ENCODE peak calls at places on chromosomes 6 and 20, in four cellular contexts. One of them, this sample, is unnamed.

GRCh38 chr6:11294263-11294662 is 61.8 kb upstream of the NEDD9 start:
- DNase-seq in MM.1S: no peak
- DNase-seq in ovary: no peak
- DNase-seq in HepG2: no peak
- DNase-seq in this sample: no peak

GRCh38 chr6:168061269-168062210 is 17.5 kb downstream of the FRMD1 start:
- DNase-seq in MM.1S: no peak
- DNase-seq in HepG2: no peak
- DNase-seq in ovary: no peak
- DNase-seq in this sample: no peak

GRCh38 chr6:36662827-36663256 is 15.7 kb upstream of the CDKN1A start:
- DNase-seq in ovary: no peak
- DNase-seq in MM.1S: peak; percentile 47
- DNase-seq in HepG2: peak; percentile 68
- DNase-seq in this sample: no peak

GRCh38 chr20:46681032-46681854 is 8.0 kb downstream of the TP53RK start:
- DNase-seq in HepG2: peak; percentile 82
- DNase-seq in ovary: peak; percentile 46
- DNase-seq in MM.1S: peak; percentile 74
- DNase-seq in this sample: no peak

GRCh38 chr20:17490501-17490900 is 40.7 kb downstream of the BFSP1 start:
- DNase-seq in HepG2: no peak
- DNase-seq in MM.1S: no peak
- DNase-seq in ovary: no peak
- DNase-seq in this sample: no peak

GRCh38 chr20:46984391-46984790 is 89.7 kb downstream of the EYA2 start:
- DNase-seq in HepG2: no peak
- DNase-seq in ovary: no peak
- DNase-seq in MM.1S: no peak
- DNase-seq in this sample: no peak

GRCh38 chr20:24718696-24719095 is 230.4 kb upstream of the CST7 start:
- DNase-seq in HepG2: no peak
- DNase-seq in MM.1S: peak; percentile 55
- DNase-seq in ovary: no peak
- DNase-seq in this sample: no peak

GRCh38 chr6:46491201-46491788 is at the start of gene RCAN2:
- DNase-seq in ovary: peak; percentile 72
- DNase-seq in MM.1S: peak; percentile 68
- DNase-seq in HepG2: peak; percentile 27
- DNase-seq in this sample: no peak

GRCh38 chr6:142984386-142984785 is 39.4 kb upstream of the HIVEP2 start:
- DNase-seq in ovary: no peak
- DNase-seq in HepG2: no peak
- DNase-seq in MM.1S: no peak
- DNase-seq in this sample: no peak

GRCh38 chr6:165729307-165729936 is 66.4 kb upstream of the PDE10A start:
- DNase-seq in HepG2: peak; percentile 13
- DNase-seq in MM.1S: peak; percentile 10
- DNase-seq in ovary: no peak
- DNase-seq in this sample: no peak

GRCh38 chr6:39887692-39888450 is 46.4 kb downstream of the MOCS1 start:
- DNase-seq in ovary: peak; percentile 77
- DNase-seq in MM.1S: no peak
- DNase-seq in HepG2: peak; percentile 85
- DNase-seq in this sample: peak; percentile 64

GRCh38 chr6:79737172-79737571 is 106.0 kb downstream of the SH3BGRL2 start:
- DNase-seq in ovary: no peak
- DNase-seq in HepG2: no peak
- DNase-seq in MM.1S: no peak
- DNase-seq in this sample: no peak

GRCh38 chr6:152575621-152576150 is 61.5 kb downstream of the SYNE1 start:
- DNase-seq in ovary: no peak
- DNase-seq in MM.1S: no peak
- DNase-seq in HepG2: no peak
- DNase-seq in this sample: peak; percentile 34

GRCh38 chr6:141117869-141118268 is 1014.9 kb upstream of the GJE1 start:
- DNase-seq in HepG2: no peak
- DNase-seq in MM.1S: no peak
- DNase-seq in ovary: no peak
- DNase-seq in this sample: no peak

GRCh38 chr6:128635219-128635618 is 114.8 kb upstream of the PTPRK start:
- DNase-seq in MM.1S: no peak
- DNase-seq in HepG2: no peak
- DNase-seq in ovary: no peak
- DNase-seq in this sample: no peak

GRCh38 chr20:3092611-3093379 is 8.3 kb upstream of the AVP start:
- DNase-seq in ovary: no peak
- DNase-seq in MM.1S: no peak
- DNase-seq in HepG2: no peak
- DNase-seq in this sample: no peak

GRCh38 chr20:58576590-58576944 is 61.4 kb upstream of the APCDD1L start:
- DNase-seq in MM.1S: no peak
- DNase-seq in ovary: no peak
- DNase-seq in HepG2: no peak
- DNase-seq in this sample: no peak

GRCh38 chr6:138772596-138773176 is 883 bp upstream of the CCDC28A start:
- DNase-seq in MM.1S: no peak
- DNase-seq in ovary: no peak
- DNase-seq in HepG2: no peak
- DNase-seq in this sample: no peak

GRCh38 chr6:37288247-37288646 is 30.3 kb upstream of the TMEM217 start:
- DNase-seq in MM.1S: no peak
- DNase-seq in ovary: no peak
- DNase-seq in HepG2: no peak
- DNase-seq in this sample: no peak

GRCh38 chr6:82022614-82023102 is 224.9 kb downstream of the IBTK start:
- DNase-seq in MM.1S: no peak
- DNase-seq in HepG2: peak; percentile 39
- DNase-seq in ovary: no peak
- DNase-seq in this sample: no peak

GRCh38 chr6:52310932-52311331 is 26.4 kb upstream of the MCM3 start:
- DNase-seq in MM.1S: no peak
- DNase-seq in ovary: no peak
- DNase-seq in HepG2: no peak
- DNase-seq in this sample: no peak

GRCh38 chr20:49891486-49891885 is 23.8 kb downstream of the SPATA2 start:
- DNase-seq in MM.1S: no peak
- DNase-seq in ovary: no peak
- DNase-seq in HepG2: no peak
- DNase-seq in this sample: no peak

GRCh38 chr6:163413345-163414116 is 987 bp upstream of the QKI start:
- DNase-seq in ovary: peak; percentile 92
- DNase-seq in MM.1S: peak; percentile 68
- DNase-seq in HepG2: peak; percentile 88
- DNase-seq in this sample: peak; percentile 59

GRCh38 chr6:147201885-147202515 is 2.2 kb upstream of the STXBP5 start:
- DNase-seq in ovary: peak; percentile 24
- DNase-seq in MM.1S: no peak
- DNase-seq in HepG2: peak; percentile 59
- DNase-seq in this sample: no peak

GRCh38 chr6:165059032-165059431 is 250.4 kb downstream of the C6orf118 start:
- DNase-seq in HepG2: no peak
- DNase-seq in ovary: no peak
- DNase-seq in MM.1S: no peak
- DNase-seq in this sample: no peak

GRCh38 chr20:14134004-14134403 is 138.7 kb downstream of the MACROD2 start:
- DNase-seq in MM.1S: no peak
- DNase-seq in HepG2: no peak
- DNase-seq in ovary: no peak
- DNase-seq in this sample: no peak

GRCh38 chr6:37547564-37548061 is 47.9 kb upstream of the CCDC167 start:
- DNase-seq in MM.1S: no peak
- DNase-seq in HepG2: no peak
- DNase-seq in ovary: no peak
- DNase-seq in this sample: no peak

GRCh38 chr6:99282479-99283062 is 66.9 kb downstream of the FAXC start:
- DNase-seq in ovary: no peak
- DNase-seq in MM.1S: peak; percentile 15
- DNase-seq in HepG2: no peak
- DNase-seq in this sample: no peak
- TF ChIP-seq CTCF in ovary: no peak
- TF ChIP-seq CTCF in MM.1S: peak; percentile 51
- TF ChIP-seq CTCF in HepG2: peak; percentile 35
- TF ChIP-seq CTCF in this sample: peak; percentile 43

DNA sequence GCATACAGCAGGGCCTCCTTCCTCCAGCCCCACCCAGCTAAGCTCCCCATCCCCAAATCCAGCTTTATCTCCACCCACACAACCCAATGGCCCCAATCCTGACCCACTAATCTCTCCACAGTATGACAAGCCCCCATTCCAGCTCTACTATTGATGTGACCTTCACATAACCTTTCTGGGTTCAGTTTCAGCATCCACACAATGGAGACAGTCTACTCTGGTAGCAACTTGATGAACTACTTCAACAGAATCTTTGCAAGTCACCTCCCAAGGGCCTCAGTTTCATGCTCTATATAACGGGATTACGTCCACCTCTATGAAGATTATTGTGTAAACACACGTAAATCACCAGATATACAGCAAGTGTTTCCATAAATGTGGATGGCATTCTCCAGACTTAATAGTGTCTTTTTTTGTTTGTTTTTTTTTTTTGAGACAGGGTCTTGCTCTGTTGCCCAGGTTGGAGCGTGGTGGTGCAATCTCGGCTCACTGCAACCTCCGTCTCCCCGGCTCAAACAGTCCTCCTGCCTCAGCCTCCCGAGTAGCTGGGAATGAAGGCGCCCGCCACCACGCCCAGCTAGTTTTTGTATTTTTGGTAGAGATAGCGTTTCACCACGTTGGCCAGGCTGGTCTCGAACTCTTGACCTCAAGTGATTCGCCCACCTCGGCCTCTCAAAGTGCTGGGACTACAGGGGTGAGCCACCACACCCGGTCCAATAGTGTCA is 1.4 kb downstream of the AHCY start:
- DNase-seq in ovary: no peak
- DNase-seq in MM.1S: no peak
- DNase-seq in HepG2: no peak
- DNase-seq in this sample: no peak
- H3K4me3 ChIP-seq in ovary: no peak overlapping the region
- H3K4me3 ChIP-seq in MM.1S: peak overlapping the region; percentile 91
- H3K4me3 ChIP-seq in HepG2: peak overlapping the region; percentile 92
- H3K4me3 ChIP-seq in this sample: peak overlapping the region; percentile 79

GRCh38 chr6:89612121-89612520 is 26.4 kb downstream of the LYRM2 start:
- DNase-seq in HepG2: no peak
- DNase-seq in MM.1S: no peak
- DNase-seq in ovary: no peak
- DNase-seq in this sample: no peak
- TF ChIP-seq CTCF in HepG2: no peak
- TF ChIP-seq CTCF in MM.1S: no peak
- TF ChIP-seq CTCF in ovary: no peak
- TF ChIP-seq CTCF in this sample: no peak

GRCh38 chr6:20850687-20851416 is 316.6 kb downstream of the CDKAL1 start:
- DNase-seq in HepG2: no peak
- DNase-seq in MM.1S: no peak
- DNase-seq in ovary: no peak
- DNase-seq in this sample: no peak

GRCh38 chr6:20856681-20857288 is 322.5 kb downstream of the CDKAL1 start:
- DNase-seq in ovary: no peak
- DNase-seq in MM.1S: no peak
- DNase-seq in HepG2: no peak
- DNase-seq in this sample: no peak

GRCh38 chr6:20853828-20854227 is 319.6 kb downstream of the CDKAL1 start:
- DNase-seq in HepG2: no peak
- DNase-seq in ovary: no peak
- DNase-seq in MM.1S: no peak
- DNase-seq in this sample: no peak

GRCh38 chr6:20847904-20848303 is 313.6 kb downstream of the CDKAL1 start:
- DNase-seq in ovary: no peak
- DNase-seq in MM.1S: no peak
- DNase-seq in HepG2: peak; percentile 55
- DNase-seq in this sample: no peak

DNA sequence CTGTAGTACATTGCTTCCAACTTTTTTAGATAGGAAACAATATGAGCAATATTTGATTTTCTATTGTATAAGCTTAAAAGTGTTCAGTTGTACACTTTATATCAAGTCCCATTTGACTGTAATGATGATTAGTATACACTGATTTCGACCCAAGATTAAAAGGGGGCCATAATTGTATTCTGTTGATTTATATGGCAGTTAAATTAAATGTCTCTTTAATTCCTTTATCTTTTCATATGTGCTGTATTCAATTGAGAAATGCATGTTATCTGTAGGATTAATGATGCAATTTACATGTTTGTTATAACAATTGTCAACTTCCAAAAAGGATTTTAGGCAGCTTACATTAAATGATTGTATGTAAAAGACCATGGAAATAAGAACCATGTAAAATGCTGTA is 317.5 kb downstream of the CDKAL1 start:
- DNase-seq in MM.1S: no peak
- DNase-seq in HepG2: no peak
- DNase-seq in ovary: no peak
- DNase-seq in this sample: no peak
- H3K4me3 ChIP-seq in MM.1S: no peak overlapping the region
- H3K4me3 ChIP-seq in HepG2: no peak overlapping the region
- H3K4me3 ChIP-seq in ovary: no peak overlapping the region
- H3K4me3 ChIP-seq in this sample: no peak overlapping the region

GRCh38 chr6:150667977-150668716 is 68.5 kb downstream of the PLEKHG1 start:
- DNase-seq in HepG2: peak; percentile 86
- DNase-seq in MM.1S: peak; percentile 25
- DNase-seq in ovary: peak; percentile 95
- DNase-seq in this sample: peak; percentile 59

GRCh38 chr6:150673720-150674361 is 74.2 kb downstream of the PLEKHG1 start:
- DNase-seq in MM.1S: no peak
- DNase-seq in HepG2: no peak
- DNase-seq in ovary: no peak
- DNase-seq in this sample: no peak

GRCh38 chr6:150668882-150669476 is 69.3 kb downstream of the PLEKHG1 start:
- DNase-seq in ovary: no peak
- DNase-seq in MM.1S: no peak
- DNase-seq in HepG2: no peak
- DNase-seq in this sample: no peak

GRCh38 chr6:150672792-150673191 is 73.1 kb downstream of the PLEKHG1 start:
- DNase-seq in HepG2: no peak
- DNase-seq in MM.1S: no peak
- DNase-seq in ovary: no peak
- DNase-seq in this sample: no peak

DNA sequence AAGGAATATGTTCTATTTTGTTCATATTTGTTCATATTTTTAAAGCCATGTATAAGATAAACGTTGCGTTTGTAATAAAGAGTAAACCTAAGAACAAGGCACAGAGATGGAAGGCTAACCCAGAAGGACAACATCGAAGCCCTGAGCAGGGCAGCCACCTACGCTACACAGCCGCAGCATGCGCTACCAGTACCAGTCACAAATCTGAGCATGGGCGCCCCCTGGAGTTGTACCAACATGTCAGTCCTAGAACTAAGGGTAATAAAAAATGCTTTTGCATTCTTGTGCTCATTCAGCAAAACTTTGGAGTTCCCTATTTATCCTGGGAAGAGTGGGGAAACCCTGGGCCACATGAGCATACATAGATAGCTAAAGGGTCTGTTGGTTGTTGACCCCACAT is 70.6 kb downstream of the PLEKHG1 start:
- DNase-seq in MM.1S: no peak
- DNase-seq in HepG2: no peak
- DNase-seq in ovary: no peak
- DNase-seq in this sample: no peak
- TF ChIP-seq CTCF in MM.1S: no peak
- TF ChIP-seq CTCF in HepG2: no peak
- TF ChIP-seq CTCF in ovary: no peak
- TF ChIP-seq CTCF in this sample: no peak

GRCh38 chr6:149925974-149926777 is 3.3 kb upstream of the RAET1G start:
- DNase-seq in MM.1S: peak; percentile 30
- DNase-seq in ovary: peak; percentile 92
- DNase-seq in HepG2: peak; percentile 74
- DNase-seq in this sample: peak; percentile 25
- H3K4me3 ChIP-seq in MM.1S: no peak overlapping the region
- H3K4me3 ChIP-seq in ovary: peak overlapping the region; percentile 44
- H3K4me3 ChIP-seq in HepG2: peak overlapping the region; percentile 82
- H3K4me3 ChIP-seq in this sample: peak overlapping the region; percentile 46